ENCODE peak calls at places on chromosome 16, in five cellular contexts. H is AG10803, F is hippocampal formation, Z is T-helper 17 cell, G is fibroblast of lung. K is an unnamed sample.

GRCh38 chr16:6946802-6947201 is 385.8 kb upstream of the RBFOX1 start:
- DNase-seq in G (no peak), H (no peak), Z (no peak), F (no peak), K (no peak)

GRCh38 chr16:81313731-81314602 is 795 bp upstream of the GAN start:
- DNase-seq in G (no peak), H (peak), Z (no peak), F (no peak), K (no peak)

GRCh38 chr16:53950677-53951076 is 246.7 kb downstream of the FTO start:
- DNase-seq in F (no peak), H (no peak), G (no peak), Z (no peak), K (no peak)

GRCh38 chr16:87392823-87393679 is 915 bp downstream of the MAP1LC3B start:
- DNase-seq in Z (no peak), G (peak), H (peak), F (peak), K (no peak)

GRCh38 chr16:3589991-3590701 is 12.9 kb upstream of the NLRC3 start:
- DNase-seq in F (no peak), H (no peak), G (no peak), Z (no peak), K (no peak)

GRCh38 chr16:1300664-1301476 is 8.6 kb upstream of the UBE2I start:
- DNase-seq in F (peak), Z (peak), G (peak), H (peak), K (peak)

GRCh38 chr16:70161350-70161749 is 12.2 kb upstream of the CLEC18C start:
- DNase-seq in Z (no peak), H (no peak), F (no peak), G (no peak), K (no peak)

GRCh38 chr16:27980919-27981670 is 82.4 kb downstream of the GSG1L start:
- DNase-seq in Z (no peak), G (no peak), H (no peak), F (no peak), K (no peak)

GRCh38 chr16:63130942-63131341 is 1094.7 kb upstream of the CDH8 start:
- DNase-seq in H (no peak), Z (no peak), G (no peak), F (no peak), K (no peak)

GRCh38 chr16:49734330-49734729 is 121.6 kb downstream of the ZNF423 start:
- DNase-seq in H (no peak), G (no peak), F (no peak), Z (no peak), K (no peak)

GRCh38 chr16:70490261-70490660 is 33.1 kb downstream of the COG4 start:
- DNase-seq in G (no peak), Z (no peak), H (no peak), F (no peak), K (no peak)

GRCh38 chr16:11546522-11547485 is 39.9 kb downstream of the LITAF start:
- DNase-seq in H (peak), G (peak), Z (no peak), F (no peak), K (no peak)

GRCh38 chr16:84056933-84057332 is 14.3 kb upstream of the SLC38A8 start:
- DNase-seq in F (no peak), H (no peak), G (no peak), Z (no peak), K (no peak)